ENCODE peak calls at places on chromosomes 11 and 22, in ten cellular contexts. G is sigmoid colon, F is H1, C is prostate gland, B is spleen, N is breast epithelium, O is endothelial cell of umbilical vein, A is K562, E is suprapubic skin, S is SK-N-SH. L is an unnamed sample. For H3K9me3, the result is how much of the 10 kb centered on the place peaks cover.

GRCh38 chr11:61254403-61255025 is 13.5 kb downstream of the PGA5 start:
- DNase-seq in C (peak), E (no peak), O (peak), B (peak), A (peak), F (peak), G (no peak), S (peak), N (no peak), L (peak)

GRCh38 chr11:88231894-88232482 is 56.7 kb upstream of the RAB38 start:
- DNase-seq in F (no peak), O (peak), C (no peak), A (no peak), E (no peak), G (no peak), S (peak), B (no peak), N (no peak), L (no peak)

GRCh38 chr22:41341012-41341411 is 39.7 kb downstream of the ZC3H7B start:
- DNase-seq in O (no peak), N (no peak), G (no peak), F (no peak), S (no peak), E (no peak), B (no peak), C (no peak), A (no peak), L (no peak)

GRCh38 chr22:50148991-50149721 is 21.4 kb upstream of the PANX2 start:
- DNase-seq in N (no peak), F (peak), C (peak), E (no peak), G (no peak), O (peak), A (peak), S (peak), B (peak), L (peak)

GRCh38 chr11:65501005-65501529 is 2.2 kb downstream of the MALAT1 start:
- DNase-seq in O (no peak), E (no peak), F (no peak), G (no peak), N (no peak), B (no peak), A (no peak), S (no peak), C (no peak), L (no peak)

GRCh38 chr11:134666273-134667174 is 254.5 kb upstream of the B3GAT1 start:
- DNase-seq in E (peak), C (no peak), S (no peak), F (no peak), B (no peak), G (peak), O (no peak), A (no peak), N (no peak), L (peak)

GRCh38 chr11:94139421-94139820 is 10.8 kb downstream of the PANX1 start:
- DNase-seq in E (no peak), B (no peak), A (no peak), F (no peak), G (no peak), S (no peak), C (no peak), O (no peak), N (no peak), L (no peak)

GRCh38 chr22:50436841-50437341 is 37.9 kb downstream of the SBF1 start:
- DNase-seq in G (no peak), N (no peak), E (no peak), C (no peak), S (no peak), A (no peak), B (no peak), F (no peak), O (no peak), L (no peak)

GRCh38 chr22:29517215-29517908 is 36.2 kb downstream of the THOC5 start:
- DNase-seq in E (no peak), C (peak), O (no peak), B (peak), G (no peak), A (no peak), N (peak), S (peak), F (no peak), L (peak)

GRCh38 chr11:65931773-65932557 is 12.7 kb downstream of the DRAP1 start:
- DNase-seq in B (no peak), O (no peak), E (no peak), S (no peak), N (no peak), F (no peak), G (no peak), A (no peak), C (no peak), L (no peak)

GRCh38 chr22:43774318-43774717 is 37.8 kb downstream of the EFCAB6 start:
- DNase-seq in O (no peak), C (no peak), A (no peak), N (no peak), G (no peak), S (no peak), E (no peak), B (no peak), F (no peak), L (no peak)

GRCh38 chr11:120137611-120138521 is at the start of gene TRIM29:
- DNase-seq in B (peak), O (no peak), E (peak), G (peak), N (peak), F (peak), A (no peak), S (peak), C (peak), L (peak)

GRCh38 chr11:61616443-61616842 is 35.6 kb upstream of the SYT7 start:
- DNase-seq in G (no peak), E (no peak), S (no peak), C (no peak), A (no peak), O (peak), N (no peak), B (no peak), F (no peak), L (no peak)

GRCh38 chr22:26592368-26593015 is 2.6 kb upstream of the TPST2 start:
- DNase-seq in S (no peak), B (peak), G (no peak), F (no peak), A (no peak), E (no peak), O (no peak), N (no peak), C (no peak), L (peak)

GRCh38 chr11:45698777-45699497 is 33.5 kb upstream of the CHST1 start:
- DNase-seq in A (no peak), O (no peak), C (no peak), S (no peak), B (peak), F (no peak), N (no peak), G (no peak), E (no peak), L (no peak)

GRCh38 chr11:78331711-78332110 is 85.9 kb downstream of the GAB2 start:
- DNase-seq in A (no peak), S (no peak), C (no peak), N (no peak), E (no peak), G (no peak), B (no peak), O (no peak), F (no peak), L (no peak)

GRCh38 chr11:44971185-44971584 is 20.5 kb upstream of the TP53I11 start:
- DNase-seq in F (no peak), C (no peak), S (no peak), E (no peak), B (no peak), A (peak), O (no peak), N (no peak), G (no peak), L (no peak)

GRCh38 chr11:64861227-64861970 is 16.9 kb upstream of the CDC42BPG start:
- DNase-seq in N (no peak), O (no peak), A (no peak), S (no peak), E (no peak), B (peak), F (no peak), G (no peak), C (no peak), L (no peak)

GRCh38 chr22:36395922-36396321 is 8.2 kb upstream of the MYH9 start:
- DNase-seq in G (no peak), O (no peak), C (no peak), F (no peak), A (no peak), S (peak), N (no peak), B (no peak), E (no peak), L (no peak)

GRCh38 chr11:67468056-67468455 is 995 bp downstream of the TMEM134 start:
- DNase-seq in C (peak), G (no peak), S (peak), B (no peak), F (no peak), O (no peak), E (no peak), N (peak), A (no peak), L (peak)

GRCh38 chr11:103682318-103683184 is 353.9 kb upstream of the DDI1 start:
- DNase-seq in S (peak), F (peak), C (peak), N (peak), E (peak), A (peak), B (no peak), O (peak), G (peak), L (peak)

GRCh38 chr11:36030707-36031365 is 87.0 kb downstream of the LDLRAD3 start:
- DNase-seq in S (peak), G (no peak), N (no peak), F (no peak), A (no peak), C (no peak), O (no peak), E (no peak), B (no peak), L (no peak)

GRCh38 chr11:67657300-67657699 is 6.8 kb upstream of the ACY3 start:
- DNase-seq in C (no peak), S (no peak), O (no peak), F (no peak), B (no peak), N (no peak), E (no peak), G (no peak), A (no peak), L (no peak)

GRCh38 chr11:44192015-44192380 is 96.5 kb downstream of the EXT2 start:
- DNase-seq in O (no peak), N (no peak), E (no peak), G (no peak), S (no peak), F (no peak), B (no peak), A (no peak), C (no peak), L (no peak)

GRCh38 chr22:21025266-21025665 is 7.1 kb downstream of the SLC7A4 start:
- DNase-seq in A (peak), F (no peak), S (no peak), E (no peak), B (no peak), N (no peak), C (no peak), O (no peak), G (no peak), L (no peak)

GRCh38 chr11:64371201-64371600 is 12.2 kb downstream of the RPS6KA4 start:
- DNase-seq in O (no peak), N (no peak), B (no peak), A (no peak), F (no peak), G (no peak), E (no peak), S (peak), C (no peak), L (no peak)

GRCh38 chr22:46425011-46425410 is 89.5 kb downstream of the TRMU start:
- DNase-seq in S (no peak), C (no peak), F (no peak), O (no peak), A (no peak), E (no peak), N (no peak), G (no peak), B (no peak), L (no peak)

GRCh38 chr11:61911124-61911700 is 6.2 kb downstream of the RAB3IL1 start:
- DNase-seq in G (peak), F (no peak), O (no peak), C (no peak), A (no peak), B (peak), S (peak), N (no peak), E (peak), L (no peak)

GRCh38 chr11:118212781-118213565 is 11.8 kb downstream of the JAML start:
- DNase-seq in C (no peak), B (no peak), F (no peak), O (no peak), G (no peak), S (no peak), E (no peak), A (no peak), N (no peak), L (no peak)

GRCh38 chr11:292211-293121 is 3.5 kb downstream of the PGGHG start:
- DNase-seq in A (no peak), O (no peak), E (no peak), C (no peak), S (no peak), N (no peak), G (peak), F (no peak), B (peak), L (no peak)

GRCh38 chr22:44355688-44356070 is 42.9 kb upstream of the SHISAL1 start:
- DNase-seq in F (no peak), A (no peak), G (peak), S (no peak), O (no peak), B (peak), C (no peak), N (no peak), E (peak), L (no peak)

GRCh38 chr11:76265771-76266241 is 59.5 kb upstream of the WNT11 start:
- DNase-seq in N (no peak), F (no peak), A (no peak), C (no peak), G (no peak), S (no peak), E (no peak), B (no peak), O (no peak), L (no peak)

GRCh38 chr11:819129-819931 is 616 bp downstream of the PNPLA2 start:
- DNase-seq in F (peak), S (peak), C (peak), O (peak), E (peak), G (peak), A (peak), B (peak), N (peak), L (peak)

GRCh38 chr11:128572965-128573364 is 14.4 kb downstream of the ETS1 start:
- DNase-seq in E (no peak), A (no peak), S (no peak), B (no peak), G (peak), O (no peak), N (no peak), F (no peak), C (no peak), L (no peak)

GRCh38 chr11:9738126-9738525 is 74.2 kb downstream of the SWAP70 start:
- DNase-seq in O (peak), B (no peak), S (no peak), A (no peak), G (peak), F (no peak), N (no peak), C (no peak), E (no peak), L (no peak)

GRCh38 chr22:20430641-20431519 is 6.7 kb downstream of the SCARF2 start:
- DNase-seq in F (peak), G (peak), O (peak), S (peak), E (peak), B (peak), N (no peak), A (peak), C (peak), L (peak)

GRCh38 chr11:88555018-88555828 is 217.7 kb upstream of the CTSC start:
- DNase-seq in S (no peak), N (peak), E (no peak), F (no peak), C (peak), O (peak), A (no peak), B (no peak), G (no peak), L (no peak)

GRCh38 chr22:46293591-46294260 is 2.9 kb upstream of the GTSE1 start:
- DNase-seq in C (no peak), A (no peak), O (no peak), G (peak), N (no peak), E (no peak), B (peak), F (no peak), S (no peak), L (no peak)

DNA sequence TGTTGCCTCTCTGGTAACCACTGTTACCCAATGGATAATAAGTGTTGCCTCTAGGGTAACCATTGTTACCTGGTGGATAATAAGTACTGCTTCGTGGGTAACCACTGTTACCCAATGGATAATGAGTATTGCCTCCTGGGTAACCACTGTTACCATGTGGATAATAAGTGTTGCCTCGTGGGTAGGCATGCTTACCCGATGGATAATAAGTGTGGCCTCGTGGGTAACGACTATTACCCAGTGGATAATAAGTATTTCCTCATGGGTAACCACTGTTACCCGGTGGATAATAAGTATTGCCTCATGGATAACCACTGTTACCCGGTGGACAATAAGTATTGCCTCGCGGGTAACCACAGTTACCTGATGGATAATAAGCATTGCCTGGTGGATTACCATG is 13.8 kb upstream of the NXPE4 start:
- DNase-seq in E (no peak), B (no peak), N (no peak), A (no peak), C (no peak), S (no peak), G (no peak), F (no peak), O (no peak), L (no peak)
- TF ChIP-seq POLR2AphosphoS5 in E (no peak), B (no peak), N (no peak), A (no peak), C (no peak), S (no peak), G (no peak), F (no peak), O (no peak), L (no peak)

GRCh38 chr11:117199916-117200812 is 994 bp downstream of the TAGLN start:
- DNase-seq in O (no peak), F (peak), S (no peak), E (no peak), C (no peak), G (no peak), A (no peak), B (no peak), N (no peak), L (no peak)
- H3K4me3 ChIP-seq in O (no peak), F (peak), S (peak), E (peak), C (peak), G (peak), A (no peak), B (peak), N (peak), L (peak)

DNA sequence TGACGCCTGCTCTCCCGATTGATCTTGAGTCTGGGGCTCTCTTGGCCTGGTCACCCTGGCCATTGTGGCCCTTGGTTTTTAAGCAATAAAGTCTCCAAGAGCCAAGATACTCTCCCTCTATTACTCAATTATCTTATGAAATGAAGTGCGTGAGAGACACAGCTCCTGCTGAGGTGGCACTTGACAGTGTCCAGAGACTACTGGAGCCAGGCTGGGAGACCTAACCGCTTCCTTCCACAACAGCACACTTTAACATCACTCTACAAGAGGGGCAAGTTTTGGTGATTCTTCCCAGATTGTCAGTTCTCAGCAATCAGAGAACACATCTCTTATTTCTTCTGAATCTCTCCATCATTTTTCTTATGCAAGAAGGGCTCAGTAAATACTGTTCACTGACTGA is 968.2 kb downstream of the OPCML start:
- DNase-seq in F (no peak), N (no peak), S (no peak), C (no peak), B (no peak), A (no peak), G (no peak), O (no peak), E (no peak), L (no peak)
- H3K9me3 ChIP-seq in F (under half), N (under half), S (under half), C (under half), B (under half), A (under half), G (under half), O (under half), E (under half), L (under half)

GRCh38 chr11:82936261-82936660 is 34.7 kb downstream of the DDIAS start:
- DNase-seq in O (peak), F (no peak), B (no peak), S (no peak), E (no peak), G (no peak), N (no peak), C (no peak), A (no peak), L (no peak)

GRCh38 chr11:82942376-82942775 is 40.8 kb downstream of the DDIAS start:
- DNase-seq in O (no peak), G (no peak), A (no peak), S (no peak), F (no peak), E (no peak), B (no peak), N (no peak), C (no peak), L (no peak)

GRCh38 chr11:82937554-82937953 is 36.0 kb downstream of the DDIAS start:
- DNase-seq in E (no peak), O (no peak), A (no peak), S (no peak), C (no peak), G (no peak), N (no peak), F (no peak), B (no peak), L (no peak)

GRCh38 chr11:82944198-82944597 is 42.7 kb downstream of the DDIAS start:
- DNase-seq in N (no peak), C (no peak), S (no peak), E (no peak), A (no peak), G (no peak), O (no peak), F (no peak), B (no peak), L (no peak)

DNA sequence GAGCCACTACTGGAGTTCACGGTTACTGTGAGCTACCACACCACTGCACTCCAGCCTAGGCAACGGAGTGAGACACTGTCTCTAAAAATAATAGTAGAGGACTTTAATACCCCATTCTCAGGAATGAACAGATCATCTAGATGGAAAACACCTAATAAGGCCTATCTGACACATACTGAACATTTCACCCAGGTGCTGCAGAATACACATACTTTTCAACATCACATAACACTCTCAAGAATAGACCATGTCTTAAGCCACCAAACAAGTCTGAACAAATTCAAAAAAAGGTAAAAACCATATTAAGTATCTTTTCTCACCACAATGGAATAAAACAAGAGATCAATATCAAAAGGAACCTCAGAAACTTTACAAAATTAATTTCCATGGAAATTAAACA is 37.9 kb downstream of the DDIAS start:
- DNase-seq in S (no peak), N (no peak), E (no peak), G (no peak), A (no peak), B (no peak), C (no peak), F (no peak), O (no peak), L (no peak)
- TF ChIP-seq POLR2AphosphoS5 in S (no peak), N (no peak), E (no peak), G (no peak), A (no peak), B (no peak), C (no peak), F (no peak), O (no peak), L (no peak)

GRCh38 chr11:102046841-102047240 is 396 bp upstream of the CFAP300 start:
- DNase-seq in N (no peak), E (no peak), B (no peak), S (no peak), C (no peak), G (no peak), F (no peak), A (no peak), O (no peak), L (no peak)
- H3K4me3 ChIP-seq in N (peak), E (peak), B (peak), S (peak), C (peak), G (peak), F (peak), A (no peak), O (peak), L (peak)

GRCh38 chr11:72758304-72758689 is 6.1 kb upstream of the ARAP1 start:
- DNase-seq in O (no peak), E (no peak), A (peak), N (no peak), G (no peak), S (no peak), C (no peak), B (no peak), F (no peak), L (no peak)
- H3K9me3 ChIP-seq in O (under half), E (under half), A (under half), N (under half), G (under half), S (under half), C (under half), B (under half), F (under half), L (under half)

L was measured in stomach.